ENCODE peak calls at places on chromosomes 12 and 14, in seven cellular contexts. One of them, this sample, is unnamed.

GRCh38 chr12:12786371-12786715 is 884 bp downstream of the APOLD1 start:
- DNase-seq in mesendoderm: no peak
- DNase-seq in neuronal stem cell: no peak
- DNase-seq in IMR-90: no peak
- DNase-seq in mesenchymal stem cell: no peak
- DNase-seq in H9: no peak
- DNase-seq in trophoblast cell: no peak
- DNase-seq in this sample: no peak

GRCh38 chr12:52600941-52601481 is at the start of gene KRT72:
- DNase-seq in neuronal stem cell: no peak
- DNase-seq in mesenchymal stem cell: no peak
- DNase-seq in H9: peak; percentile 51
- DNase-seq in trophoblast cell: no peak
- DNase-seq in mesendoderm: no peak
- DNase-seq in IMR-90: no peak
- DNase-seq in this sample: no peak

GRCh38 chr12:24795699-24796385 is 153.1 kb downstream of the BCAT1 start:
- DNase-seq in mesendoderm: no peak
- DNase-seq in IMR-90: no peak
- DNase-seq in H9: no peak
- DNase-seq in trophoblast cell: no peak
- DNase-seq in neuronal stem cell: no peak
- DNase-seq in mesenchymal stem cell: peak; percentile 17
- DNase-seq in this sample: no peak

GRCh38 chr14:36655963-36656768 is 5.5 kb upstream of the PAX9 start:
- DNase-seq in trophoblast cell: no peak
- DNase-seq in mesendoderm: peak; percentile 87
- DNase-seq in H9: peak; percentile 77
- DNase-seq in IMR-90: no peak
- DNase-seq in neuronal stem cell: no peak
- DNase-seq in mesenchymal stem cell: peak; percentile 17
- DNase-seq in this sample: no peak

GRCh38 chr12:98572010-98572409 is 21.5 kb upstream of the SLC25A3 start:
- DNase-seq in mesenchymal stem cell: no peak
- DNase-seq in neuronal stem cell: no peak
- DNase-seq in mesendoderm: peak; percentile 48
- DNase-seq in H9: peak; percentile 57
- DNase-seq in IMR-90: no peak
- DNase-seq in trophoblast cell: no peak
- DNase-seq in this sample: no peak

GRCh38 chr12:132904718-132905328 is 17.4 kb upstream of the CHFR start:
- DNase-seq in neuronal stem cell: peak; percentile 30
- DNase-seq in trophoblast cell: peak; percentile 68
- DNase-seq in H9: peak; percentile 94
- DNase-seq in mesenchymal stem cell: peak; percentile 26
- DNase-seq in mesendoderm: peak; percentile 85
- DNase-seq in IMR-90: no peak
- DNase-seq in this sample: peak; percentile 98

GRCh38 chr14:60658909-60659585 is 9.8 kb upstream of the SIX1 start:
- DNase-seq in trophoblast cell: no peak
- DNase-seq in mesendoderm: no peak
- DNase-seq in H9: no peak
- DNase-seq in mesenchymal stem cell: no peak
- DNase-seq in neuronal stem cell: peak; percentile 14
- DNase-seq in IMR-90: peak; percentile 47
- DNase-seq in this sample: no peak

GRCh38 chr14:61608245-61609142 is 86.8 kb upstream of the HIF1A start:
- DNase-seq in mesenchymal stem cell: no peak
- DNase-seq in IMR-90: peak; percentile 52
- DNase-seq in H9: no peak
- DNase-seq in mesendoderm: no peak
- DNase-seq in trophoblast cell: no peak
- DNase-seq in neuronal stem cell: peak; percentile 67
- DNase-seq in this sample: no peak

GRCh38 chr14:91167380-91167770 is 53.5 kb downstream of the DGLUCY start:
- DNase-seq in neuronal stem cell: no peak
- DNase-seq in mesenchymal stem cell: no peak
- DNase-seq in H9: no peak
- DNase-seq in IMR-90: no peak
- DNase-seq in trophoblast cell: no peak
- DNase-seq in mesendoderm: no peak
- DNase-seq in this sample: no peak

GRCh38 chr12:72647139-72647538 is 375.0 kb downstream of the TRHDE start:
- DNase-seq in neuronal stem cell: no peak
- DNase-seq in IMR-90: no peak
- DNase-seq in mesendoderm: no peak
- DNase-seq in mesenchymal stem cell: no peak
- DNase-seq in H9: no peak
- DNase-seq in trophoblast cell: no peak
- DNase-seq in this sample: no peak

GRCh38 chr12:72642726-72643125 is 370.6 kb downstream of the TRHDE start:
- DNase-seq in IMR-90: no peak
- DNase-seq in trophoblast cell: no peak
- DNase-seq in mesenchymal stem cell: no peak
- DNase-seq in mesendoderm: no peak
- DNase-seq in H9: no peak
- DNase-seq in neuronal stem cell: no peak
- DNase-seq in this sample: no peak
- H3K79me1 ChIP-seq in IMR-90: no peaks in the 10 kb centered on the region
- H3K79me1 ChIP-seq in trophoblast cell: no peaks in the 10 kb centered on the region
- H3K79me1 ChIP-seq in mesenchymal stem cell: no peaks in the 10 kb centered on the region
- H3K79me1 ChIP-seq in mesendoderm: no peaks in the 10 kb centered on the region
- H3K79me1 ChIP-seq in H9: no peaks in the 10 kb centered on the region
- H3K79me1 ChIP-seq in neuronal stem cell: no peaks in the 10 kb centered on the region
- H3K79me1 ChIP-seq in this sample: no peaks in the 10 kb centered on the region

GRCh38 chr12:107325075-107325474 is 231.7 kb upstream of the CRY1 start:
- DNase-seq in trophoblast cell: no peak
- DNase-seq in IMR-90: no peak
- DNase-seq in mesenchymal stem cell: no peak
- DNase-seq in mesendoderm: no peak
- DNase-seq in H9: no peak
- DNase-seq in neuronal stem cell: no peak
- DNase-seq in this sample: no peak
- H3K79me1 ChIP-seq in trophoblast cell: no peaks in the 10 kb centered on the region
- H3K79me1 ChIP-seq in IMR-90: no peaks in the 10 kb centered on the region
- H3K79me1 ChIP-seq in mesenchymal stem cell: peaks cover 8% of the 10 kb centered on the region
- H3K79me1 ChIP-seq in mesendoderm: no peaks in the 10 kb centered on the region
- H3K79me1 ChIP-seq in H9: no peaks in the 10 kb centered on the region
- H3K79me1 ChIP-seq in neuronal stem cell: peaks cover 5% of the 10 kb centered on the region
- H3K79me1 ChIP-seq in this sample: no peaks in the 10 kb centered on the region

GRCh38 chr14:67421356-67422224 is 9.6 kb upstream of the PLEK2 start:
- DNase-seq in H9: no peak
- DNase-seq in trophoblast cell: no peak
- DNase-seq in mesendoderm: no peak
- DNase-seq in IMR-90: no peak
- DNase-seq in neuronal stem cell: no peak
- DNase-seq in mesenchymal stem cell: no peak
- DNase-seq in this sample: no peak
- H3K79me1 ChIP-seq in H9: no peaks in the 10 kb centered on the region
- H3K79me1 ChIP-seq in trophoblast cell: no peaks in the 10 kb centered on the region
- H3K79me1 ChIP-seq in mesendoderm: no peaks in the 10 kb centered on the region
- H3K79me1 ChIP-seq in IMR-90: no peaks in the 10 kb centered on the region
- H3K79me1 ChIP-seq in neuronal stem cell: no peaks in the 10 kb centered on the region
- H3K79me1 ChIP-seq in mesenchymal stem cell: no peaks in the 10 kb centered on the region
- H3K79me1 ChIP-seq in this sample: no peaks in the 10 kb centered on the region

DNA sequence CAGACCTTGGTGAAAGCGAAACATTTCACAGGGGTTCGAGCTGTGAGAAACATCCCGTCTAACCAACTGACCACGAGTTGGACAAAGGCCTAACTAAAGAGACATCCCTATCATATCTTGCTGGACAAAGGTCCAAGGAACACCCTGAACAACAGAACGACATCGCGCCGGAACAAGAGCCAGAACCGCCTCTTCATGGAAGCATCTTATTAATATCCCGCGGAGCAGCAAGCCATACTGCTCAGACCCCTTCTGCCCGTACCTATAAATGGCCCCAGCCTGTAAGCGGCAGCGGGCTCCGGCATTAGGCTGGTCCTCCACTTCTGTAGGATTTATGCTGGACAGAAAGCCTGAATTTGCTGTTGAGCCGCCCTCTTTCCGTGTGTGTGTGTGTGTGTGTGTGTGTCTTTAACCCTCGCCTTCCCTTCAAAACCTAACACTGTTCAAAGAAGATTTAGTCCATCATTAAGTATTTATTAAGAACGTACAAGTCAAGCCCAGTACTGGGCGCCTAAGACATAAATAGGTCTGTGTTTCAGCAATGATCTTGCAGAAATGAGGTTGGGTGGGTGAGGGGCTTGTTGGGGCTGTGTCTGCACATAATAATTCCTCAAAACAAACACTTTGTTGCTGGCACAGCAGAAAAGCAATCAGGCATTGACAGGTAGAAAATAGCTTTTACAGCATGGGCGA is 1.9 kb downstream of the SLC6A15 start:
- DNase-seq in mesenchymal stem cell: peak; percentile 73
- DNase-seq in H9: peak; percentile 32
- DNase-seq in IMR-90: no peak
- DNase-seq in mesendoderm: peak; percentile 59
- DNase-seq in neuronal stem cell: no peak
- DNase-seq in trophoblast cell: no peak
- DNase-seq in this sample: no peak
- H3K79me1 ChIP-seq in mesenchymal stem cell: no peaks in the 10 kb centered on the region
- H3K79me1 ChIP-seq in H9: no peaks in the 10 kb centered on the region
- H3K79me1 ChIP-seq in IMR-90: no peaks in the 10 kb centered on the region
- H3K79me1 ChIP-seq in mesendoderm: peaks cover 2% of the 10 kb centered on the region
- H3K79me1 ChIP-seq in neuronal stem cell: no peaks in the 10 kb centered on the region
- H3K79me1 ChIP-seq in trophoblast cell: peaks cover 5% of the 10 kb centered on the region
- H3K79me1 ChIP-seq in this sample: no peaks in the 10 kb centered on the region

GRCh38 chr14:76298896-76299295 is 77.0 kb upstream of the ESRRB start:
- DNase-seq in mesendoderm: no peak
- DNase-seq in mesenchymal stem cell: no peak
- DNase-seq in trophoblast cell: no peak
- DNase-seq in H9: peak; percentile 5
- DNase-seq in neuronal stem cell: no peak
- DNase-seq in IMR-90: no peak
- DNase-seq in this sample: peak; percentile 8
- H3K79me1 ChIP-seq in mesendoderm: no peaks in the 10 kb centered on the region
- H3K79me1 ChIP-seq in mesenchymal stem cell: no peaks in the 10 kb centered on the region
- H3K79me1 ChIP-seq in trophoblast cell: no peaks in the 10 kb centered on the region
- H3K79me1 ChIP-seq in H9: no peaks in the 10 kb centered on the region
- H3K79me1 ChIP-seq in neuronal stem cell: no peaks in the 10 kb centered on the region
- H3K79me1 ChIP-seq in IMR-90: no peaks in the 10 kb centered on the region
- H3K79me1 ChIP-seq in this sample: no peaks in the 10 kb centered on the region

GRCh38 chr14:23112359-23113178 is 6.5 kb downstream of the CEBPE start:
- DNase-seq in H9: no peak
- DNase-seq in neuronal stem cell: no peak
- DNase-seq in IMR-90: no peak
- DNase-seq in mesendoderm: peak; percentile 82
- DNase-seq in trophoblast cell: no peak
- DNase-seq in mesenchymal stem cell: no peak
- DNase-seq in this sample: no peak
- H3K79me1 ChIP-seq in H9: no peaks in the 10 kb centered on the region
- H3K79me1 ChIP-seq in neuronal stem cell: no peaks in the 10 kb centered on the region
- H3K79me1 ChIP-seq in IMR-90: peaks cover 9% of the 10 kb centered on the region
- H3K79me1 ChIP-seq in mesendoderm: no peaks in the 10 kb centered on the region
- H3K79me1 ChIP-seq in trophoblast cell: no peaks in the 10 kb centered on the region
- H3K79me1 ChIP-seq in mesenchymal stem cell: no peaks in the 10 kb centered on the region
- H3K79me1 ChIP-seq in this sample: no peaks in the 10 kb centered on the region

DNA sequence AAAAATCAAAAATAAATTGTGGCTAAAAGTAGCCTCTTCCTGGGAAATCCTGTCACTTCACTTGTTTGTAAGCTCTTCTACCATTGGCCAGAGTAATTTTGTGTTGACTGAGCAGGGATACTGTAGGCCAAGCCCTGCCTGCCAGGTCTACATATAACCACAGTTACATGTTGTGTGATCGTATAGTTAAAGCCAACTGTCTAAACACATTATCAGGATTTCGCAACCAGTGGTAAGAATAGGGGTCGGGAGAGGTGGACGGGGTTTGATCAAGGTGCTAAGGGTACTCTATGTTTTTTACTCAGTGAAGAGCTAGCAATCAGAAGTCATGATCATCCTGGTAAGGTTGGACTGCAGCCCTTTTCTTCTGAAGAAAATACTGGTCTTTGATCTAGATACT is 13.4 kb downstream of the ANKRD13A start:
- DNase-seq in IMR-90: no peak
- DNase-seq in trophoblast cell: no peak
- DNase-seq in H9: no peak
- DNase-seq in mesenchymal stem cell: no peak
- DNase-seq in neuronal stem cell: no peak
- DNase-seq in mesendoderm: no peak
- DNase-seq in this sample: no peak
- H3K79me1 ChIP-seq in IMR-90: peaks cover 27% of the 10 kb centered on the region
- H3K79me1 ChIP-seq in trophoblast cell: no peaks in the 10 kb centered on the region
- H3K79me1 ChIP-seq in H9: no peaks in the 10 kb centered on the region
- H3K79me1 ChIP-seq in mesenchymal stem cell: peaks cover 20% of the 10 kb centered on the region
- H3K79me1 ChIP-seq in neuronal stem cell: no peaks in the 10 kb centered on the region
- H3K79me1 ChIP-seq in mesendoderm: peaks cover 2% of the 10 kb centered on the region
- H3K79me1 ChIP-seq in this sample: no peaks in the 10 kb centered on the region

DNA sequence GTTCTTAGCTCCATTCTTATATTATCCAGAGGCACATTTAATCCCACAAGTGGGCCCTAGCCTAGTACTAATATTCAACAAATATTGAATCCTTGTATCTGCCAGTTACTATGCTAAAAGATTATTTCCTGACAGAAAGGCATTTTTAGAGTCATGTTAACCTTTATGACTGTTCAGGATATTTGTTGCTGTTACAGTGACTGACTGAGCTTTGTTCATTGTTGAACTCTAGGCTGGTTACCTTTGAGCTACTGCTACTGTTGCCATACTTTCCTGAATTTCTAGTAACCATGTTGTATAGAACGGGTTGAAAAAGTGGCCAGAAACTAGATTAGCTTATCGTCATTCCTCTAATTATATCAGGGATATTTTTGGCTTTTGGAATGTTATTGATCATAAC is 29.8 kb downstream of the DNM1L start:
- DNase-seq in mesendoderm: no peak
- DNase-seq in trophoblast cell: no peak
- DNase-seq in mesenchymal stem cell: no peak
- DNase-seq in IMR-90: no peak
- DNase-seq in H9: no peak
- DNase-seq in neuronal stem cell: no peak
- DNase-seq in this sample: no peak
- H3K79me1 ChIP-seq in mesendoderm: no peaks in the 10 kb centered on the region
- H3K79me1 ChIP-seq in trophoblast cell: no peaks in the 10 kb centered on the region
- H3K79me1 ChIP-seq in mesenchymal stem cell: peaks cover 14% of the 10 kb centered on the region
- H3K79me1 ChIP-seq in IMR-90: peaks cover 7% of the 10 kb centered on the region
- H3K79me1 ChIP-seq in H9: no peaks in the 10 kb centered on the region
- H3K79me1 ChIP-seq in neuronal stem cell: no peaks in the 10 kb centered on the region
- H3K79me1 ChIP-seq in this sample: no peaks in the 10 kb centered on the region

This sample was measured in H1.